ENCODE peak calls at places on chromosomes 16 and 17, in eight cellular contexts. T, L, B, F, O, U, S and N are unnamed samples.

GRCh38 chr16:67514382-67514828 is 14.2 kb upstream of the RIPOR1 start:
- DNase-seq in T (peak), L (peak), B (peak), F (peak), O (peak), U (no peak), S (peak), N (peak)

GRCh38 chr17:17144916-17145665 is 61.0 kb downstream of the PLD6 start:
- DNase-seq in T (no peak), L (no peak), B (no peak), F (no peak), O (no peak), U (no peak), S (no peak), N (no peak)

GRCh38 chr17:44928950-44929720 is 13.8 kb upstream of the GFAP start:
- DNase-seq in T (no peak), L (no peak), B (no peak), F (no peak), O (no peak), U (no peak), S (no peak), N (no peak)

GRCh38 chr17:64095144-64095882 is 34.6 kb downstream of the ERN1 start:
- DNase-seq in T (no peak), L (no peak), B (no peak), F (peak), O (no peak), U (no peak), S (peak), N (no peak)

GRCh38 chr17:77394540-77395295 is 253.9 kb downstream of the SEC14L1 start:
- DNase-seq in T (no peak), L (no peak), B (no peak), F (no peak), O (peak), U (no peak), S (no peak), N (no peak)

GRCh38 chr16:23333034-23333579 is 31.0 kb downstream of the SCNN1B start:
- DNase-seq in T (no peak), L (no peak), B (no peak), F (no peak), O (no peak), U (no peak), S (no peak), N (no peak)

GRCh38 chr17:1713878-1714487 is 3.8 kb upstream of the TLCD2 start:
- DNase-seq in T (no peak), L (no peak), B (no peak), F (no peak), O (peak), U (no peak), S (no peak), N (peak)

GRCh38 chr16:89341697-89342694 is 124.5 kb downstream of the ZNF778 start:
- DNase-seq in T (no peak), L (no peak), B (no peak), F (no peak), O (no peak), U (no peak), S (no peak), N (peak)

GRCh38 chr16:19704321-19705130 is 13.5 kb downstream of the KNOP1 start:
- DNase-seq in T (no peak), L (peak), B (no peak), F (peak), O (no peak), U (no peak), S (no peak), N (no peak)

GRCh38 chr17:3547628-3548027 is 10.0 kb downstream of the TRPV3 start:
- DNase-seq in T (no peak), L (no peak), B (no peak), F (no peak), O (no peak), U (no peak), S (no peak), N (no peak)

GRCh38 chr17:26807024-26807423 is 486.9 kb upstream of the WSB1 start:
- DNase-seq in T (no peak), L (no peak), B (no peak), F (no peak), O (no peak), U (no peak), S (no peak), N (no peak)